ENCODE peak calls at places on chromosome 22, in six cellular contexts. One of them, this sample, is unnamed.

GRCh38 chr22:21726650-21727049 is 8.9 kb downstream of the YPEL1 start:
- DNase-seq in CD8-positive, alpha-beta T cell: peak
- DNase-seq in A549: peak
- DNase-seq in astrocyte: no peak
- DNase-seq in right atrium auricular region: no peak
- DNase-seq in Karpas-422: peak
- DNase-seq in this sample: no peak

GRCh38 chr22:46758867-46759290 is 3.6 kb upstream of the TBC1D22A start:
- DNase-seq in CD8-positive, alpha-beta T cell: peak
- DNase-seq in A549: peak
- DNase-seq in astrocyte: peak
- DNase-seq in right atrium auricular region: no peak
- DNase-seq in Karpas-422: peak
- DNase-seq in this sample: no peak

GRCh38 chr22:45996241-45997076 is 19.5 kb upstream of the WNT7B start:
- DNase-seq in CD8-positive, alpha-beta T cell: peak
- DNase-seq in A549: no peak
- DNase-seq in astrocyte: peak
- DNase-seq in right atrium auricular region: peak
- DNase-seq in Karpas-422: no peak
- DNase-seq in this sample: no peak

GRCh38 chr22:36411589-36412258 is 24.0 kb upstream of the MYH9 start:
- DNase-seq in CD8-positive, alpha-beta T cell: peak
- DNase-seq in A549: no peak
- DNase-seq in astrocyte: no peak
- DNase-seq in right atrium auricular region: no peak
- DNase-seq in Karpas-422: no peak
- DNase-seq in this sample: no peak

GRCh38 chr22:47225931-47226633 is 463.6 kb downstream of the TBC1D22A start:
- DNase-seq in CD8-positive, alpha-beta T cell: no peak
- DNase-seq in A549: no peak
- DNase-seq in astrocyte: no peak
- DNase-seq in right atrium auricular region: peak
- DNase-seq in Karpas-422: no peak
- DNase-seq in this sample: no peak

GRCh38 chr22:50489363-50490243 is 2.9 kb downstream of the MIOX start:
- DNase-seq in CD8-positive, alpha-beta T cell: no peak
- DNase-seq in A549: no peak
- DNase-seq in astrocyte: no peak
- DNase-seq in right atrium auricular region: no peak
- DNase-seq in Karpas-422: no peak
- DNase-seq in this sample: no peak

GRCh38 chr22:38467904-38468760 is at the start of gene KDELR3:
- DNase-seq in CD8-positive, alpha-beta T cell: no peak
- DNase-seq in A549: peak
- DNase-seq in astrocyte: peak
- DNase-seq in right atrium auricular region: no peak
- DNase-seq in Karpas-422: no peak
- DNase-seq in this sample: no peak

GRCh38 chr22:49297286-49297870 is 530.3 kb downstream of the BRD1 start:
- DNase-seq in CD8-positive, alpha-beta T cell: no peak
- DNase-seq in A549: no peak
- DNase-seq in astrocyte: no peak
- DNase-seq in right atrium auricular region: peak
- DNase-seq in Karpas-422: no peak
- DNase-seq in this sample: peak

GRCh38 chr22:44307509-44308169 is 5.1 kb downstream of the SHISAL1 start:
- DNase-seq in CD8-positive, alpha-beta T cell: no peak
- DNase-seq in A549: no peak
- DNase-seq in astrocyte: no peak
- DNase-seq in right atrium auricular region: no peak
- DNase-seq in Karpas-422: no peak
- DNase-seq in this sample: no peak

GRCh38 chr22:41939981-41940852 is 6.7 kb downstream of the CENPM start:
- DNase-seq in CD8-positive, alpha-beta T cell: peak
- DNase-seq in A549: no peak
- DNase-seq in astrocyte: no peak
- DNase-seq in right atrium auricular region: peak
- DNase-seq in Karpas-422: peak
- DNase-seq in this sample: no peak

GRCh38 chr22:31637938-31638618 is 23.9 kb downstream of the PISD start:
- DNase-seq in CD8-positive, alpha-beta T cell: no peak
- DNase-seq in A549: no peak
- DNase-seq in astrocyte: no peak
- DNase-seq in right atrium auricular region: no peak
- DNase-seq in Karpas-422: peak
- DNase-seq in this sample: no peak

GRCh38 chr22:44132724-44133123 is 48.0 kb upstream of the PARVG start:
- DNase-seq in CD8-positive, alpha-beta T cell: no peak
- DNase-seq in A549: no peak
- DNase-seq in astrocyte: no peak
- DNase-seq in right atrium auricular region: no peak
- DNase-seq in Karpas-422: no peak
- DNase-seq in this sample: no peak

GRCh38 chr22:49104434-49104833 is 723.2 kb downstream of the BRD1 start:
- DNase-seq in CD8-positive, alpha-beta T cell: no peak
- DNase-seq in A549: no peak
- DNase-seq in astrocyte: no peak
- DNase-seq in right atrium auricular region: no peak
- DNase-seq in Karpas-422: no peak
- DNase-seq in this sample: no peak

GRCh38 chr22:50481440-50482106 is at the start of gene ADM2:
- DNase-seq in CD8-positive, alpha-beta T cell: peak
- DNase-seq in A549: peak
- DNase-seq in astrocyte: no peak
- DNase-seq in right atrium auricular region: no peak
- DNase-seq in Karpas-422: no peak
- DNase-seq in this sample: no peak

GRCh38 chr22:37221424-37222336 is 9.4 kb upstream of the SSTR3 start:
- DNase-seq in CD8-positive, alpha-beta T cell: no peak
- DNase-seq in A549: no peak
- DNase-seq in astrocyte: no peak
- DNase-seq in right atrium auricular region: no peak
- DNase-seq in Karpas-422: no peak
- DNase-seq in this sample: no peak

GRCh38 chr22:49934144-49934890 is 15.9 kb downstream of the CRELD2 start:
- DNase-seq in CD8-positive, alpha-beta T cell: peak
- DNase-seq in A549: no peak
- DNase-seq in astrocyte: peak
- DNase-seq in right atrium auricular region: no peak
- DNase-seq in Karpas-422: no peak
- DNase-seq in this sample: no peak

GRCh38 chr22:20741634-20742581 is 32.0 kb upstream of the SERPIND1 start:
- DNase-seq in CD8-positive, alpha-beta T cell: peak
- DNase-seq in A549: peak
- DNase-seq in astrocyte: no peak
- DNase-seq in right atrium auricular region: no peak
- DNase-seq in Karpas-422: peak
- DNase-seq in this sample: no peak

GRCh38 chr22:20471126-20471833 is 24.3 kb downstream of the KLHL22 start:
- DNase-seq in CD8-positive, alpha-beta T cell: no peak
- DNase-seq in A549: no peak
- DNase-seq in astrocyte: no peak
- DNase-seq in right atrium auricular region: no peak
- DNase-seq in Karpas-422: no peak
- DNase-seq in this sample: no peak

GRCh38 chr22:42603427-42603826 is 11.3 kb downstream of the POLDIP3 start:
- DNase-seq in CD8-positive, alpha-beta T cell: no peak
- DNase-seq in A549: no peak
- DNase-seq in astrocyte: no peak
- DNase-seq in right atrium auricular region: no peak
- DNase-seq in Karpas-422: no peak
- DNase-seq in this sample: no peak

GRCh38 chr22:29814003-29814402 is 24.1 kb downstream of the ASCC2 start:
- DNase-seq in CD8-positive, alpha-beta T cell: no peak
- DNase-seq in A549: no peak
- DNase-seq in astrocyte: no peak
- DNase-seq in right atrium auricular region: no peak
- DNase-seq in Karpas-422: no peak
- DNase-seq in this sample: no peak

GRCh38 chr22:37025500-37026070 is 6.0 kb downstream of the MPST start:
- DNase-seq in CD8-positive, alpha-beta T cell: no peak
- DNase-seq in A549: no peak
- DNase-seq in astrocyte: no peak
- DNase-seq in right atrium auricular region: no peak
- DNase-seq in Karpas-422: no peak
- DNase-seq in this sample: no peak

GRCh38 chr22:26483043-26483438 is 542 bp downstream of the HPS4 start:
- DNase-seq in CD8-positive, alpha-beta T cell: no peak
- DNase-seq in A549: no peak
- DNase-seq in astrocyte: no peak
- DNase-seq in right atrium auricular region: no peak
- DNase-seq in Karpas-422: no peak
- DNase-seq in this sample: no peak

GRCh38 chr22:20847318-20847822 is 11.2 kb downstream of the PI4KA start:
- DNase-seq in CD8-positive, alpha-beta T cell: no peak
- DNase-seq in A549: no peak
- DNase-seq in astrocyte: no peak
- DNase-seq in right atrium auricular region: no peak
- DNase-seq in Karpas-422: no peak
- DNase-seq in this sample: no peak

GRCh38 chr22:46714550-46714949 is 23.5 kb downstream of the CERK start:
- DNase-seq in CD8-positive, alpha-beta T cell: no peak
- DNase-seq in A549: no peak
- DNase-seq in astrocyte: peak
- DNase-seq in right atrium auricular region: no peak
- DNase-seq in Karpas-422: no peak
- DNase-seq in this sample: no peak

GRCh38 chr22:44580176-44580575 is 82.1 kb upstream of the RTL6 start:
- DNase-seq in CD8-positive, alpha-beta T cell: no peak
- DNase-seq in A549: no peak
- DNase-seq in astrocyte: no peak
- DNase-seq in right atrium auricular region: no peak
- DNase-seq in Karpas-422: no peak
- DNase-seq in this sample: peak

GRCh38 chr22:38578505-38578904 is 8.5 kb upstream of the DMC1 start:
- DNase-seq in CD8-positive, alpha-beta T cell: no peak
- DNase-seq in A549: no peak
- DNase-seq in astrocyte: no peak
- DNase-seq in right atrium auricular region: no peak
- DNase-seq in Karpas-422: no peak
- DNase-seq in this sample: no peak

GRCh38 chr22:25347752-25348102 is 128.3 kb downstream of the CRYBB2 start:
- DNase-seq in CD8-positive, alpha-beta T cell: no peak
- DNase-seq in A549: no peak
- DNase-seq in astrocyte: no peak
- DNase-seq in right atrium auricular region: no peak
- DNase-seq in Karpas-422: no peak
- DNase-seq in this sample: no peak

GRCh38 chr22:48321986-48322545 is 1505.6 kb downstream of the BRD1 start:
- DNase-seq in CD8-positive, alpha-beta T cell: no peak
- DNase-seq in A549: no peak
- DNase-seq in astrocyte: no peak
- DNase-seq in right atrium auricular region: no peak
- DNase-seq in Karpas-422: no peak
- DNase-seq in this sample: no peak

GRCh38 chr22:25357056-25357455 is 137.6 kb downstream of the CRYBB2 start:
- DNase-seq in CD8-positive, alpha-beta T cell: no peak
- DNase-seq in A549: no peak
- DNase-seq in astrocyte: no peak
- DNase-seq in right atrium auricular region: no peak
- DNase-seq in Karpas-422: no peak
- DNase-seq in this sample: no peak

GRCh38 chr22:38491707-38492348 is 14.3 kb downstream of the DDX17 start:
- DNase-seq in CD8-positive, alpha-beta T cell: no peak
- DNase-seq in A549: no peak
- DNase-seq in astrocyte: no peak
- DNase-seq in right atrium auricular region: no peak
- DNase-seq in Karpas-422: no peak
- DNase-seq in this sample: no peak

GRCh38 chr22:36257948-36258674 is 5.2 kb downstream of the APOL1 start:
- DNase-seq in CD8-positive, alpha-beta T cell: no peak
- DNase-seq in A549: no peak
- DNase-seq in astrocyte: no peak
- DNase-seq in right atrium auricular region: no peak
- DNase-seq in Karpas-422: no peak
- DNase-seq in this sample: no peak

This sample was measured in type B pancreatic cell.